ENCODE peak calls at places on chromosomes 3 and 15, in nine cellular contexts. One of them, this sample, is unnamed.

GRCh38 chr3:57078366-57079220 is 18.1 kb downstream of the SPATA12 start:
- DNase-seq in upper lobe of left lung: peak
- DNase-seq in IMR-90: peak
- DNase-seq in pancreas: peak
- DNase-seq in lung: peak
- DNase-seq in tibial nerve: peak
- DNase-seq in left ventricle myocardium inferior: peak
- DNase-seq in heart right ventricle: peak
- DNase-seq in PC-9: peak
- DNase-seq in this sample: no peak

GRCh38 chr15:32774022-32774421 is 56.2 kb downstream of the GREM1 start:
- DNase-seq in IMR-90: peak
- DNase-seq in lung: no peak
- DNase-seq in heart right ventricle: no peak
- DNase-seq in left ventricle myocardium inferior: no peak
- DNase-seq in tibial nerve: no peak
- DNase-seq in pancreas: no peak
- DNase-seq in PC-9: peak
- DNase-seq in upper lobe of left lung: no peak
- DNase-seq in this sample: no peak

GRCh38 chr3:130601662-130602061 is 84.7 kb downstream of the COL6A6 start:
- DNase-seq in PC-9: no peak
- DNase-seq in heart right ventricle: no peak
- DNase-seq in pancreas: no peak
- DNase-seq in lung: no peak
- DNase-seq in tibial nerve: no peak
- DNase-seq in IMR-90: peak
- DNase-seq in left ventricle myocardium inferior: no peak
- DNase-seq in upper lobe of left lung: no peak
- DNase-seq in this sample: no peak

GRCh38 chr3:76582632-76583378 is 457.1 kb upstream of the ROBO2 start:
- DNase-seq in left ventricle myocardium inferior: no peak
- DNase-seq in pancreas: no peak
- DNase-seq in lung: no peak
- DNase-seq in heart right ventricle: no peak
- DNase-seq in tibial nerve: no peak
- DNase-seq in upper lobe of left lung: no peak
- DNase-seq in IMR-90: peak
- DNase-seq in PC-9: no peak
- DNase-seq in this sample: no peak

GRCh38 chr3:52403955-52404354 is 40.9 kb downstream of the SEMA3G start:
- DNase-seq in left ventricle myocardium inferior: peak
- DNase-seq in pancreas: no peak
- DNase-seq in heart right ventricle: no peak
- DNase-seq in upper lobe of left lung: no peak
- DNase-seq in lung: no peak
- DNase-seq in IMR-90: no peak
- DNase-seq in tibial nerve: no peak
- DNase-seq in PC-9: no peak
- DNase-seq in this sample: no peak

GRCh38 chr3:43621406-43621973 is 321 bp downstream of the ANO10 start:
- DNase-seq in heart right ventricle: no peak
- DNase-seq in PC-9: no peak
- DNase-seq in pancreas: no peak
- DNase-seq in lung: no peak
- DNase-seq in tibial nerve: no peak
- DNase-seq in upper lobe of left lung: no peak
- DNase-seq in IMR-90: no peak
- DNase-seq in left ventricle myocardium inferior: no peak
- DNase-seq in this sample: no peak

GRCh38 chr3:76212679-76213078 is 427.3 kb upstream of the ZNF717 start:
- DNase-seq in upper lobe of left lung: no peak
- DNase-seq in lung: no peak
- DNase-seq in tibial nerve: no peak
- DNase-seq in pancreas: no peak
- DNase-seq in IMR-90: no peak
- DNase-seq in PC-9: no peak
- DNase-seq in left ventricle myocardium inferior: no peak
- DNase-seq in heart right ventricle: no peak
- DNase-seq in this sample: no peak

GRCh38 chr15:35626531-35626930 is 80.6 kb upstream of the DPH6 start:
- DNase-seq in pancreas: no peak
- DNase-seq in heart right ventricle: no peak
- DNase-seq in upper lobe of left lung: no peak
- DNase-seq in tibial nerve: no peak
- DNase-seq in left ventricle myocardium inferior: no peak
- DNase-seq in PC-9: no peak
- DNase-seq in lung: no peak
- DNase-seq in IMR-90: peak
- DNase-seq in this sample: no peak

GRCh38 chr15:75307778-75308390 is 25.2 kb downstream of the GOLGA6D start:
- DNase-seq in heart right ventricle: peak
- DNase-seq in upper lobe of left lung: no peak
- DNase-seq in PC-9: peak
- DNase-seq in pancreas: peak
- DNase-seq in IMR-90: no peak
- DNase-seq in left ventricle myocardium inferior: no peak
- DNase-seq in lung: peak
- DNase-seq in tibial nerve: no peak
- DNase-seq in this sample: peak

GRCh38 chr3:188772886-188773285 is 398.9 kb upstream of the TPRG1 start:
- DNase-seq in lung: peak
- DNase-seq in upper lobe of left lung: no peak
- DNase-seq in IMR-90: peak
- DNase-seq in pancreas: peak
- DNase-seq in PC-9: no peak
- DNase-seq in tibial nerve: no peak
- DNase-seq in left ventricle myocardium inferior: no peak
- DNase-seq in heart right ventricle: no peak
- DNase-seq in this sample: no peak

GRCh38 chr3:32303051-32303786 is 64.7 kb downstream of the CMTM8 start:
- DNase-seq in PC-9: no peak
- DNase-seq in left ventricle myocardium inferior: no peak
- DNase-seq in IMR-90: no peak
- DNase-seq in tibial nerve: no peak
- DNase-seq in pancreas: no peak
- DNase-seq in lung: no peak
- DNase-seq in heart right ventricle: no peak
- DNase-seq in upper lobe of left lung: no peak
- DNase-seq in this sample: no peak

GRCh38 chr3:177050466-177051237 is 146.6 kb downstream of the TBL1XR1 start:
- DNase-seq in left ventricle myocardium inferior: no peak
- DNase-seq in tibial nerve: no peak
- DNase-seq in pancreas: no peak
- DNase-seq in PC-9: no peak
- DNase-seq in upper lobe of left lung: no peak
- DNase-seq in IMR-90: peak
- DNase-seq in lung: no peak
- DNase-seq in heart right ventricle: no peak
- DNase-seq in this sample: no peak

GRCh38 chr3:133821767-133822638 is 16.4 kb downstream of the SRPRB start:
- DNase-seq in lung: no peak
- DNase-seq in tibial nerve: peak
- DNase-seq in IMR-90: peak
- DNase-seq in pancreas: peak
- DNase-seq in left ventricle myocardium inferior: peak
- DNase-seq in upper lobe of left lung: no peak
- DNase-seq in PC-9: no peak
- DNase-seq in heart right ventricle: no peak
- DNase-seq in this sample: no peak

GRCh38 chr3:55723653-55724406 is 236.7 kb upstream of the WNT5A start:
- DNase-seq in PC-9: no peak
- DNase-seq in IMR-90: no peak
- DNase-seq in lung: no peak
- DNase-seq in tibial nerve: no peak
- DNase-seq in left ventricle myocardium inferior: no peak
- DNase-seq in pancreas: no peak
- DNase-seq in heart right ventricle: no peak
- DNase-seq in upper lobe of left lung: peak
- DNase-seq in this sample: no peak

GRCh38 chr3:59575113-59576001 is 525.5 kb upstream of the CFAP20DC start:
- DNase-seq in upper lobe of left lung: no peak
- DNase-seq in left ventricle myocardium inferior: peak
- DNase-seq in IMR-90: peak
- DNase-seq in pancreas: peak
- DNase-seq in lung: peak
- DNase-seq in heart right ventricle: peak
- DNase-seq in tibial nerve: peak
- DNase-seq in PC-9: peak
- DNase-seq in this sample: peak

GRCh38 chr15:53976844-53977392 is 1.3 kb upstream of the UNC13C start:
- DNase-seq in IMR-90: no peak
- DNase-seq in PC-9: peak
- DNase-seq in lung: no peak
- DNase-seq in left ventricle myocardium inferior: no peak
- DNase-seq in pancreas: peak
- DNase-seq in upper lobe of left lung: no peak
- DNase-seq in heart right ventricle: peak
- DNase-seq in tibial nerve: no peak
- DNase-seq in this sample: no peak

GRCh38 chr15:42707873-42708544 is 28.9 kb downstream of the CDAN1 start:
- DNase-seq in lung: no peak
- DNase-seq in pancreas: peak
- DNase-seq in tibial nerve: no peak
- DNase-seq in upper lobe of left lung: no peak
- DNase-seq in left ventricle myocardium inferior: no peak
- DNase-seq in PC-9: no peak
- DNase-seq in IMR-90: no peak
- DNase-seq in heart right ventricle: no peak
- DNase-seq in this sample: no peak

GRCh38 chr15:81239190-81239589 is 42.5 kb downstream of the IL16 start:
- DNase-seq in IMR-90: peak
- DNase-seq in lung: no peak
- DNase-seq in PC-9: no peak
- DNase-seq in left ventricle myocardium inferior: no peak
- DNase-seq in pancreas: no peak
- DNase-seq in tibial nerve: no peak
- DNase-seq in heart right ventricle: no peak
- DNase-seq in upper lobe of left lung: no peak
- DNase-seq in this sample: no peak

GRCh38 chr3:25151497-25151896 is 276.6 kb upstream of the RARB start:
- DNase-seq in PC-9: no peak
- DNase-seq in pancreas: no peak
- DNase-seq in lung: no peak
- DNase-seq in left ventricle myocardium inferior: no peak
- DNase-seq in IMR-90: no peak
- DNase-seq in upper lobe of left lung: no peak
- DNase-seq in tibial nerve: no peak
- DNase-seq in heart right ventricle: no peak
- DNase-seq in this sample: no peak

GRCh38 chr15:58839485-58839884 is 68.4 kb downstream of the MINDY2 start:
- DNase-seq in heart right ventricle: no peak
- DNase-seq in PC-9: no peak
- DNase-seq in left ventricle myocardium inferior: no peak
- DNase-seq in pancreas: no peak
- DNase-seq in IMR-90: peak
- DNase-seq in tibial nerve: no peak
- DNase-seq in lung: no peak
- DNase-seq in upper lobe of left lung: no peak
- DNase-seq in this sample: peak
- TF ChIP-seq CTCF in heart right ventricle: no peak
- TF ChIP-seq CTCF in PC-9: peak
- TF ChIP-seq CTCF in left ventricle myocardium inferior: peak
- TF ChIP-seq CTCF in pancreas: no peak
- TF ChIP-seq CTCF in IMR-90: peak
- TF ChIP-seq CTCF in tibial nerve: no peak
- TF ChIP-seq CTCF in lung: no peak
- TF ChIP-seq CTCF in upper lobe of left lung: no peak
- TF ChIP-seq CTCF in this sample: peak

DNA sequence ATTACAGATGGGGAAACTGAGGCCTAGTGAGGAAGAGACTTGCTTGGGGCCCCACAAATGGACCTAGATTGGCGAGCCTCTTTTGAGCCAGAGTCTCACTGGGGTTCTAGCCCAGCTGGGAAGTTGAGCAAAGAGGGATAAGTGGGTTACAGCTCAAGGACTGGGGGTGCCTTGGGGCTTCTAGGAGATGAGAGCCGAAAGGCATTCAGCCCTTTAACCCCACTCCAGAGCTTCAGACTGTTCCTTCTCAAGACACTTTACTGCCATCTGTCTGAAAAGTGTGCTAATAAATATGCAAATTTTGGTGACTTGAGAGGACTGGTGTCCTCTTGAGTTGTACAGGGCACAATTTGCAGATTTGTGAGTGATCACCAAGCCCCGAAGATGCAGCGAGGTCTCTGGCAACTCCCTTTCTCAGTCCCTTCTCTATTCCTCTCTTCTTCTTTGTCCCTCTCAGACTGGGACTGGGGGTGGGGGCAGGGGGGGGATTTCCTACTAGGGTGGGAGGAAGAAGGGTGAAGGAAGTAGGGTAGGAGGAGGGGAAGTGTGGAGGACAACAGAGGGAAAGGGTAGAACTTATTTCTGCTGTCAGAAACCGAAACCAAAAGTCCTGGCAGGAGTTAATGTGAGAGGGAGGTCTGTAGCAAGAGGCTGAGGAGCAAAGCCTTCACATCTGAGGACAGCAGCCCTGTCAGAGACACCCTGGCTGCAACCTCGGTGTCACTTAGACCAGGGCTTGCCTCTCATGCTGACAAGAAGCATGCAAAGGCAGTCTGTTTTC is 16.2 kb upstream of the ANKDD1A start:
- DNase-seq in tibial nerve: no peak
- DNase-seq in left ventricle myocardium inferior: no peak
- DNase-seq in upper lobe of left lung: no peak
- DNase-seq in lung: no peak
- DNase-seq in heart right ventricle: no peak
- DNase-seq in pancreas: no peak
- DNase-seq in IMR-90: peak
- DNase-seq in PC-9: no peak
- DNase-seq in this sample: peak
- H3K27ac ChIP-seq in tibial nerve: peak
- H3K27ac ChIP-seq in left ventricle myocardium inferior: peak
- H3K27ac ChIP-seq in upper lobe of left lung: peak
- H3K27ac ChIP-seq in lung: peak
- H3K27ac ChIP-seq in heart right ventricle: peak
- H3K27ac ChIP-seq in pancreas: peak
- H3K27ac ChIP-seq in IMR-90: peak
- H3K27ac ChIP-seq in PC-9: no peak
- H3K27ac ChIP-seq in this sample: peak

GRCh38 chr3:129026728-129027543 is 25.8 kb downstream of the EFCC1 start:
- DNase-seq in heart right ventricle: peak
- DNase-seq in IMR-90: peak
- DNase-seq in pancreas: peak
- DNase-seq in left ventricle myocardium inferior: peak
- DNase-seq in upper lobe of left lung: peak
- DNase-seq in PC-9: peak
- DNase-seq in tibial nerve: peak
- DNase-seq in lung: peak
- DNase-seq in this sample: peak
- TF ChIP-seq CTCF in heart right ventricle: peak
- TF ChIP-seq CTCF in IMR-90: peak
- TF ChIP-seq CTCF in pancreas: peak
- TF ChIP-seq CTCF in left ventricle myocardium inferior: peak
- TF ChIP-seq CTCF in upper lobe of left lung: peak
- TF ChIP-seq CTCF in PC-9: peak
- TF ChIP-seq CTCF in tibial nerve: peak
- TF ChIP-seq CTCF in lung: peak
- TF ChIP-seq CTCF in this sample: peak

DNA sequence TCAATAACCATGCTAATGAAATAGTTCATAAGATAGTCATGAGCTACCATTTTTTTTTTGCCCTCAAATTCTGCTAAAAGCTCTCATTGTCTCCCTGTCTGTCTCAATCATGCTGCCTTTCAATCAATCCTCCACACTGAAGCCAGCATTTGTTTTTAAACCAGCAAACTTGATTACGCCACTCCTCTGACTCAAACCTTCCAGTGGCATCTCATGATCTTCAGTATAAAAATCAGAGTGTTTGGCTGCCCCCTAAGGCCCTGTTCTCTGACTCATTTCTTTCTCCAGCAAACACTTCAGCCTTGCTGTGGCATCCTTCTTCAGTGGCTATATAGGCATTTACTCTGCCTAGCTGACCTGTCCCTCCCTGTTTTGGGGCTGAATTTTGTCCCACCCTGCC is 36.0 kb upstream of the EOMES start:
- DNase-seq in heart right ventricle: no peak
- DNase-seq in PC-9: no peak
- DNase-seq in left ventricle myocardium inferior: no peak
- DNase-seq in IMR-90: peak
- DNase-seq in upper lobe of left lung: no peak
- DNase-seq in lung: no peak
- DNase-seq in pancreas: no peak
- DNase-seq in tibial nerve: peak
- DNase-seq in this sample: no peak
- H3K27ac ChIP-seq in heart right ventricle: no peak
- H3K27ac ChIP-seq in PC-9: no peak
- H3K27ac ChIP-seq in left ventricle myocardium inferior: no peak
- H3K27ac ChIP-seq in IMR-90: no peak
- H3K27ac ChIP-seq in upper lobe of left lung: no peak
- H3K27ac ChIP-seq in lung: no peak
- H3K27ac ChIP-seq in pancreas: no peak
- H3K27ac ChIP-seq in tibial nerve: no peak
- H3K27ac ChIP-seq in this sample: no peak

This sample was measured in HL-60.